ENCODE peak calls at places on chromosomes 13 and 19, in seven cellular contexts. B is A549, I is adrenal gland, T is Peyer's patch, P is body of pancreas, Q is stomach, C is colonic mucosa. G is an unnamed sample.

GRCh38 chr13:83943530-83944279 is 61.4 kb upstream of the SLITRK1 start:
- DNase-seq in T (no peak), Q (no peak), C (no peak), P (peak; percentile 13), I (no peak), B (no peak), G (no peak)

GRCh38 chr19:1651061-1651547 is 1.3 kb downstream of the TCF3 start:
- DNase-seq in Q (no peak), P (no peak), T (peak; percentile 52), B (no peak), I (no peak), C (peak; percentile 43), G (peak; percentile 21)

GRCh38 chr13:20057963-20058362 is 99.4 kb downstream of the ZMYM2 start:
- DNase-seq in I (no peak), C (no peak), P (no peak), Q (no peak), B (no peak), T (no peak), G (no peak)

GRCh38 chr13:97879646-97880297 is 73.7 kb upstream of the IPO5 start:
- DNase-seq in T (no peak), Q (no peak), C (no peak), P (no peak), I (no peak), B (peak; percentile 15), G (peak; percentile 80)

GRCh38 chr13:81116461-81117282 is 775.7 kb upstream of the SPRY2 start:
- DNase-seq in B (no peak), Q (no peak), P (no peak), T (no peak), I (no peak), C (no peak), G (no peak)

GRCh38 chr13:27258637-27259377 is 7.4 kb downstream of the RPL21 start:
- DNase-seq in I (no peak), P (no peak), Q (no peak), C (no peak), B (no peak), T (no peak), G (no peak)

GRCh38 chr13:93727301-93728141 is 500.9 kb downstream of the GPC6 start:
- DNase-seq in T (no peak), C (no peak), B (no peak), I (no peak), P (no peak), Q (no peak), G (peak; percentile 77)

GRCh38 chr13:81872581-81872980 is 1531.7 kb upstream of the SPRY2 start:
- DNase-seq in P (no peak), B (no peak), C (no peak), I (no peak), T (no peak), Q (no peak), G (no peak)

GRCh38 chr19:6613711-6614110 is 22.8 kb upstream of the CD70 start:
- DNase-seq in B (no peak), I (no peak), C (no peak), T (no peak), P (no peak), Q (no peak), G (no peak)

GRCh38 chr13:107767119-107767518 is 448.2 kb downstream of the LIG4 start:
- DNase-seq in C (no peak), Q (no peak), T (no peak), B (no peak), P (no peak), I (no peak), G (no peak)

GRCh38 chr13:50608357-50608756 is 235.1 kb downstream of the DLEU7 start:
- DNase-seq in T (no peak), P (no peak), Q (no peak), C (no peak), I (no peak), B (no peak), G (peak; percentile 24)

GRCh38 chr13:109301711-109302110 is 484.7 kb downstream of the IRS2 start:
- DNase-seq in T (no peak), B (no peak), I (no peak), C (no peak), P (no peak), Q (no peak), G (no peak)

GRCh38 chr19:55383789-55384575 is at the start of gene TMEM238:
- DNase-seq in P (peak; percentile 77), B (peak; percentile 72), I (peak; percentile 59), T (peak; percentile 47), Q (peak; percentile 82), C (peak; percentile 83), G (peak; percentile 69)

GRCh38 chr19:28074773-28075172 is 1138.2 kb downstream of the UQCRFS1 start:
- DNase-seq in Q (no peak), T (no peak), I (no peak), P (no peak), C (no peak), B (no peak), G (no peak)

GRCh38 chr19:1361601-1362384 is 21.9 kb upstream of the NDUFS7 start:
- DNase-seq in B (no peak), I (no peak), C (no peak), P (no peak), Q (no peak), T (no peak), G (peak; percentile 80)

GRCh38 chr13:36819811-36820140 is 754 bp downstream of the RFXAP start:
- DNase-seq in Q (no peak), C (no peak), P (no peak), B (no peak), T (no peak), I (no peak), G (peak; percentile 48)

GRCh38 chr19:34480971-34481821 is at the start of gene WTIP:
- DNase-seq in P (peak; percentile 67), C (peak; percentile 39), Q (peak; percentile 67), B (peak; percentile 82), T (no peak), I (peak; percentile 58), G (peak; percentile 87)

GRCh38 chr13:107119989-107120881 is 552.3 kb upstream of the ARGLU1 start:
- DNase-seq in B (no peak), T (no peak), C (no peak), Q (no peak), I (no peak), P (no peak), G (no peak)

GRCh38 chr19:34171539-34171876 is 796 bp upstream of the LSM14A start:
- DNase-seq in P (no peak), B (peak; percentile 55), Q (no peak), C (no peak), I (no peak), T (no peak), G (peak; percentile 83)

GRCh38 chr19:50798116-50798942 is 8.1 kb downstream of the ACP4 start:
- DNase-seq in Q (no peak), B (no peak), I (no peak), C (no peak), T (no peak), P (no peak), G (no peak)

GRCh38 chr19:47754206-47755064 is 9.1 kb downstream of the NOP53 start:
- DNase-seq in P (no peak), C (no peak), T (no peak), Q (no peak), I (no peak), B (no peak), G (no peak)

GRCh38 chr13:103188688-103189326 is 122.6 kb upstream of the SLC10A2 start:
- DNase-seq in I (no peak), B (peak; percentile 1), C (no peak), T (no peak), Q (no peak), P (no peak), G (peak; percentile 67)

GRCh38 chr13:39232999-39233398 is 194.7 kb downstream of the NHLRC3 start:
- DNase-seq in Q (no peak), T (no peak), P (no peak), C (no peak), I (no peak), B (no peak), G (no peak)

GRCh38 chr19:28889941-28890645 is 322.9 kb downstream of the UQCRFS1 start:
- DNase-seq in B (no peak), T (no peak), P (no peak), C (no peak), Q (no peak), I (no peak), G (no peak)

GRCh38 chr13:59671853-59672252 is 491.9 kb downstream of the DIAPH3 start:
- DNase-seq in B (no peak), T (no peak), C (no peak), Q (no peak), P (no peak), I (no peak), G (peak; percentile 26)
- H3K4me1 ChIP-seq in B (no peaks in the 10 kb centered on the region), T (no peaks in the 10 kb centered on the region), C (no peaks in the 10 kb centered on the region), Q (no peaks in the 10 kb centered on the region), P (peaks cover 11% of the 10 kb centered on the region), I (peaks cover 8% of the 10 kb centered on the region), G (no peaks in the 10 kb centered on the region)

GRCh38 chr19:35716985-35717664 is 678 bp upstream of the KMT2B start:
- DNase-seq in B (peak; percentile 99), I (peak; percentile 96), C (peak; percentile 94), P (peak; percentile 97), Q (peak; percentile 87), T (peak; percentile 96), G (peak; percentile 94)
- H3K4me1 ChIP-seq in B (peaks cover 20% of the 10 kb centered on the region), I (peaks cover 26% of the 10 kb centered on the region), C (peaks cover 18% of the 10 kb centered on the region), P (peaks cover 34% of the 10 kb centered on the region), Q (peaks cover 42% of the 10 kb centered on the region), T (peaks cover 31% of the 10 kb centered on the region), G (peaks cover 9% of the 10 kb centered on the region)

GRCh38 chr19:3687393-3687773 is 12.9 kb downstream of the PIP5K1C start:
- DNase-seq in Q (no peak), P (no peak), C (no peak), T (no peak), B (no peak), I (no peak), G (no peak)
- H3K4me1 ChIP-seq in Q (peaks cover 19% of the 10 kb centered on the region), P (peaks cover 26% of the 10 kb centered on the region), C (no peaks in the 10 kb centered on the region), T (peaks cover 19% of the 10 kb centered on the region), B (peaks cover 4% of the 10 kb centered on the region), I (peaks cover 7% of the 10 kb centered on the region), G (no peaks in the 10 kb centered on the region)

GRCh38 chr13:44519642-44520041 is 56.5 kb downstream of the TSC22D1 start:
- DNase-seq in I (no peak), B (no peak), P (no peak), C (no peak), T (no peak), Q (no peak), G (no peak)
- H3K4me1 ChIP-seq in I (peaks cover 16% of the 10 kb centered on the region), B (peaks cover 39% of the 10 kb centered on the region), P (peaks cover 17% of the 10 kb centered on the region), C (no peaks in the 10 kb centered on the region), T (peaks cover 5% of the 10 kb centered on the region), Q (no peaks in the 10 kb centered on the region), G (peaks cover 7% of the 10 kb centered on the region)

GRCh38 chr13:51817717-51818116 is 13.8 kb upstream of the DHRS12 start:
- DNase-seq in C (no peak), Q (no peak), P (no peak), B (no peak), T (no peak), I (no peak), G (no peak)
- H3K4me1 ChIP-seq in C (no peaks in the 10 kb centered on the region), Q (peaks cover 22% of the 10 kb centered on the region), P (peaks cover 15% of the 10 kb centered on the region), B (peaks cover 13% of the 10 kb centered on the region), T (peaks cover 14% of the 10 kb centered on the region), I (peaks cover 9% of the 10 kb centered on the region), G (no peaks in the 10 kb centered on the region)

GRCh38 chr19:38211779-38212178 is 12.2 kb downstream of the DPF1 start:
- DNase-seq in I (no peak), P (no peak), C (no peak), B (no peak), T (no peak), Q (no peak), G (no peak)
- H3K4me1 ChIP-seq in I (no peaks in the 10 kb centered on the region), P (no peaks in the 10 kb centered on the region), C (no peaks in the 10 kb centered on the region), B (peaks cover 31% of the 10 kb centered on the region), T (peaks cover 31% of the 10 kb centered on the region), Q (peaks cover 25% of the 10 kb centered on the region), G (peaks cover 13% of the 10 kb centered on the region)

G was measured in fibroblast of lung.